ENCODE peak calls at places on chromosomes 3 and 15, in four cellular contexts. F is H9, O is IMR-90, L is H1. I is an unnamed sample.

GRCh38 chr3:59321881-59322540 is 272.2 kb upstream of the CFAP20DC start:
- DNase-seq in F (no peak), O (no peak), L (no peak), I (no peak)

GRCh38 chr15:31307270-31308184 is 19.1 kb upstream of the KLF13 start:
- DNase-seq in F (no peak), O (no peak), L (no peak), I (no peak)

GRCh38 chr3:12155833-12156232 is 2.9 kb downstream of the TIMP4 start:
- DNase-seq in F (no peak), O (peak), L (no peak), I (no peak)

GRCh38 chr3:145716519-145716918 is 444.5 kb downstream of the PLOD2 start:
- DNase-seq in F (no peak), O (no peak), L (no peak), I (no peak)

GRCh38 chr3:27722957-27723802 is 1.1 kb upstream of the EOMES start:
- DNase-seq in F (peak), O (no peak), L (no peak), I (peak)

GRCh38 chr3:63141-63845 is 133.3 kb upstream of the CHL1 start:
- DNase-seq in F (no peak), O (no peak), L (no peak), I (peak)

GRCh38 chr3:37863949-37864822 is 2.5 kb downstream of the CTDSPL start:
- DNase-seq in F (peak), O (no peak), L (no peak), I (peak)

GRCh38 chr15:33149919-33150318 is 44.6 kb downstream of the FMN1 start:
- DNase-seq in F (no peak), O (peak), L (no peak), I (no peak)

GRCh38 chr3:177680442-177680821 is 483.1 kb upstream of the TBL1XR1 start:
- DNase-seq in F (no peak), O (peak), L (no peak), I (no peak)

GRCh38 chr15:97645758-97646157 is 314.7 kb upstream of the ARRDC4 start:
- DNase-seq in F (no peak), O (no peak), L (no peak), I (no peak)

GRCh38 chr15:85407421-85408269 is 27.2 kb downstream of the AKAP13 start:
- DNase-seq in F (no peak), O (peak), L (no peak), I (no peak)

GRCh38 chr15:66654718-66655375 is 47.2 kb upstream of the SMAD6 start:
- DNase-seq in F (no peak), O (no peak), L (no peak), I (peak)

GRCh38 chr3:81173514-81173913 is 587.9 kb downstream of the GBE1 start:
- DNase-seq in F (peak), O (no peak), L (no peak), I (peak)

GRCh38 chr15:70478251-70478990 is 284.9 kb downstream of the UACA start:
- DNase-seq in F (no peak), O (no peak), L (no peak), I (no peak)

GRCh38 chr3:30933478-30934207 is 39.2 kb upstream of the GADL1 start:
- DNase-seq in F (no peak), O (no peak), L (no peak), I (no peak)

GRCh38 chr3:161770532-161771386 is 274.2 kb downstream of the OTOL1 start:
- DNase-seq in F (no peak), O (no peak), L (no peak), I (no peak)

GRCh38 chr3:138935864-138936762 is 10.8 kb downstream of the FOXL2 start:
- DNase-seq in F (peak), O (peak), L (no peak), I (peak)

GRCh38 chr3:126967386-126967785 is 15.5 kb upstream of the PLXNA1 start:
- DNase-seq in F (no peak), O (no peak), L (no peak), I (no peak)

GRCh38 chr3:9861201-9861600 is 17.4 kb upstream of the RPUSD3 start:
- DNase-seq in F (no peak), O (no peak), L (no peak), I (no peak)

GRCh38 chr15:37873336-37873735 is 61.1 kb upstream of the TMCO5A start:
- DNase-seq in F (no peak), O (peak), L (no peak), I (no peak)

GRCh38 chr3:17518189-17519059 is 224.0 kb downstream of the TBC1D5 start:
- DNase-seq in F (peak), O (no peak), L (no peak), I (peak)

GRCh38 chr3:159604151-159604581 is 384.5 kb upstream of the IL12A start:
- DNase-seq in F (no peak), O (peak), L (no peak), I (no peak)

GRCh38 chr3:196976891-196977420 is 8.3 kb upstream of the PIGZ start:
- DNase-seq in F (no peak), O (no peak), L (no peak), I (no peak)

GRCh38 chr15:56886450-56886856 is 32.0 kb upstream of the TCF12 start:
- DNase-seq in F (no peak), O (peak), L (no peak), I (no peak)

GRCh38 chr3:33980252-33980651 is 181.8 kb downstream of the PDCD6IP start:
- DNase-seq in F (no peak), O (peak), L (no peak), I (peak)

GRCh38 chr15:100341662-100342560 is at the start of gene ADAMTS17:
- DNase-seq in F (peak), O (peak), L (peak), I (peak)

GRCh38 chr3:125186261-125186770 is 26.2 kb downstream of the SLC12A8 start:
- DNase-seq in F (no peak), O (peak), L (no peak), I (no peak)

GRCh38 chr15:71049706-71050422 is 65.4 kb upstream of the THSD4 start:
- DNase-seq in F (no peak), O (peak), L (no peak), I (peak)

GRCh38 chr3:46417841-46418611 is 11.0 kb downstream of the CCRL2 start:
- DNase-seq in F (peak), O (no peak), L (no peak), I (peak)

GRCh38 chr15:40241305-40242215 is 2.7 kb downstream of the PAK6 start:
- DNase-seq in F (no peak), O (no peak), L (no peak), I (no peak)

GRCh38 chr15:60373745-60374144 is 24.0 kb downstream of the ANXA2 start:
- DNase-seq in F (no peak), O (no peak), L (no peak), I (no peak)

GRCh38 chr3:139534992-139535879 is 4.3 kb downstream of the RBP1 start:
- DNase-seq in F (peak), O (peak), L (no peak), I (peak)

GRCh38 chr15:88628018-88628673 is 7.0 kb downstream of the AEN start:
- DNase-seq in F (no peak), O (no peak), L (no peak), I (no peak)

GRCh38 chr15:88630798-88631463 is 7.9 kb upstream of the ISG20 start:
- DNase-seq in F (no peak), O (no peak), L (no peak), I (no peak)

GRCh38 chr15:88630141-88630721 is 8.6 kb upstream of the ISG20 start:
- DNase-seq in F (no peak), O (no peak), L (no peak), I (peak)

GRCh38 chr15:88627463-88627862 is 6.3 kb downstream of the AEN start:
- DNase-seq in F (no peak), O (no peak), L (no peak), I (no peak)

DNA sequence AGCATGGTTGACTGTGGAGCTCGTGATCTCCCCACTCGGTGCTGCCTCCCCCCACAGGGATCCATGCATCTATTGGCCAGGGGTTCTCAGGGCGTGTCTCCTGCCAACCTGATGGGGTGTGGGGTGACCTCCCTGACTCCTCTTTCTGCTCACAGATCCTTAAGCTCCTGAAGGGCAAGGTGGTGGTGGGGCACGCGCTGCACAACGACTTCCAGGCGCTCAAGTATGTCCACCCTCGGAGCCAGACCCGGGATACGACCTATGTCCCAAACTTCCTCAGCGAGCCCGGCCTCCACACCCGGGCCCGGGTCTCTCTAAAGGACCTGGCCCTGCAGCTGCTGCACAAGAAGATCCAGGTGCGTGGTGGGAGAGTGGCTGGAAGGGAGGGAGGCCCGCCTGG is 7.9 kb downstream of the AEN start:
- DNase-seq in F (no peak), O (no peak), L (no peak), I (no peak)
- H3K56ac ChIP-seq in F (no peak), O (no peak), L (no peak), I (no peak)

DNA sequence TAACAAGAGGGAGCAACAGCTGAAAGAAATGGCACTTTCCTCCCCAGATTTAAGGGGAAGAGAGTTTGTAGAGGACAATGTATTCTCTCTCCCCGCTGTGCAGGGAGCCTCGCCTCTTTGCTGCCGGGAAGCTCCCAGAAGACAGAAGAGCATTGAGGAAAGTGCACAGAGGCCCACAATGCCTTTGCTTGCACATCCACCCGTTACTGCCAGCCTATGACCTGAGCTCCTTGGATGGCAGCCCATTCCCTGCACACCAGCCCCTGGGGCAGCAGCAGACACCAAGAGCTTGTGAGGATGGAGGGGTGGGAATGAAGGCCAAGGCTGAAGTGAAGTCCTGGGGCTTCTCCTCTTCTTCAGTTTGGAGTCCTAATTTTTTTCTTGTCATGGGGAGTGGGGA is 67.0 kb downstream of the CLDN11 start:
- DNase-seq in F (no peak), O (no peak), L (no peak), I (no peak)
- H2AK5ac ChIP-seq in F (no peak), O (no peak), L (no peak), I (no peak)

DNA sequence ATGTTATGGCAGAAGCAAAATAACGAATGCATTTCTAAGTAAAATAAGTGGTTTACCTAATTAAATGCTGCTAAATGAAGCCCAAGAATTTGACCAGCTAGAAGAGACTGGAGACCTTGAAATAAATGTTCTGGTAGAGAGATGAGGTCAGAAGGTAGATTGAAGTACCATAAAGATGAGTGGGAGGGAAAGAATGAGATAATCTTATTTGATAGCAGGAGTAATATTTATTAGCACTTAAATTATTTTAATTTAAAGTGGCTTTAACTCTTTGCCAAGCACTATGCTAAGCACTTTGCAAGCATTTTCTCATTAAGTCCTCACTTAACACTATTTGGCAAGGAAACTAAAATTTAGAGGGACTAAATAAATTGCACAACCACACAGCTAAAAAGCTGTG is 314.9 kb upstream of the CCDC54 start:
- DNase-seq in F (no peak), O (no peak), L (no peak), I (no peak)
- H3K56ac ChIP-seq in F (no peak), O (no peak), L (no peak), I (no peak)

DNA sequence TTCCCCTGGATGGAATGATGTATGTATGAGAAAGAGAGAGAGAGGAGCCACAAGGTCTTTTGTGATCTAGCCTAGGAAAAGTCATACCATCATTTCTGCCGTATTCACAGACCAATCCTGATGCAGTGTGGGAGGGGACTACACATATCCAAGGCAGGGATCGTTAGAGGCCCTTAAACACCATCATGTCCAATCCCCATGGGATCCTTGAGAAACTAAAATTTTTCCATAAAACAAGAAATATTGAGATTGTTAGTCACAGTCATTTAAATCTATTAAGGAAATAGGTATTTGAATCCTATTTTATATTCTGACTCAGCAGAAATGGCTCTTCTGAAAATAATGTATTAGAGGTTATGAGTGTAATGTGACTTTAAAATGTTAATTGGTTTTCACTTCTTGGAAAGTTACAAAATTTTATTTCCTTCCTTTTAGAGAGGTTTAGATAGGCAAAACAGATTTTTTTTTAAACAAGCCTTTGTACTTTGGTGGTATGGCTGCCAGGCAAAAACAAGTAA is 65.1 kb upstream of the TSC22D2 start:
- DNase-seq in F (no peak), O (no peak), L (no peak), I (no peak)
- H2AK5ac ChIP-seq in F (no peak), O (peak), L (no peak), I (no peak)

GRCh38 chr3:14542656-14543055 is 2.5 kb upstream of the GRIP2 start:
- DNase-seq in F (no peak), O (no peak), L (no peak), I (no peak)
- H3K56ac ChIP-seq in F (no peak), O (no peak), L (no peak), I (no peak)

I was measured in mesendoderm.